ENCODE peak calls at places on chromosomes 1 and 21, in eight cellular contexts. V is cardiac fibroblast; G is A549; M is fibroblast of pulmonary artery; P is breast epithelium; C is cardiac muscle cell; B is CD8-positive, alpha-beta T cell; W is PC-3. T is an unnamed sample.

GRCh38 chr21:37564924-37565529 is 198.5 kb downstream of the DYRK1A start:
- DNase-seq in V (no peak), G (no peak), M (no peak), P (no peak), C (no peak), B (no peak), W (peak), T (no peak)

GRCh38 chr21:23861908-23862504 is 1745.3 kb downstream of the MRPL39 start:
- DNase-seq in V (no peak), G (no peak), M (no peak), P (no peak), C (no peak), B (no peak), W (no peak), T (no peak)

GRCh38 chr1:102897537-102897936 is 210.8 kb downstream of the COL11A1 start:
- DNase-seq in V (peak), G (no peak), M (peak), P (no peak), C (no peak), B (no peak), W (peak), T (no peak)

GRCh38 chr1:100100202-100100601 is 32.5 kb downstream of the SASS6 start:
- DNase-seq in V (peak), G (no peak), M (peak), P (no peak), C (no peak), B (no peak), W (no peak), T (no peak)

GRCh38 chr21:26795866-26796329 is 49.3 kb downstream of the ADAMTS1 start:
- DNase-seq in V (peak), G (peak), M (peak), P (no peak), C (no peak), B (no peak), W (peak), T (no peak)

GRCh38 chr1:206534552-206534951 is 27.2 kb downstream of the RASSF5 start:
- DNase-seq in V (no peak), G (no peak), M (no peak), P (no peak), C (no peak), B (no peak), W (no peak), T (no peak)

GRCh38 chr1:43881415-43881814 is 52.2 kb upstream of the ARTN start:
- DNase-seq in V (no peak), G (no peak), M (no peak), P (no peak), C (peak), B (no peak), W (no peak), T (no peak)

GRCh38 chr1:15347182-15347581 is 62.5 kb upstream of the EFHD2 start:
- DNase-seq in V (no peak), G (no peak), M (no peak), P (no peak), C (no peak), B (no peak), W (no peak), T (no peak)

GRCh38 chr1:74247881-74248528 is 12.8 kb downstream of the TNNI3K start:
- DNase-seq in V (no peak), G (no peak), M (no peak), P (no peak), C (no peak), B (no peak), W (no peak), T (no peak)

GRCh38 chr1:162302660-162303344 is 73.9 kb downstream of the SPATA46 start:
- DNase-seq in V (peak), G (no peak), M (peak), P (no peak), C (no peak), B (no peak), W (peak), T (no peak)

GRCh38 chr1:89708727-89709375 is 75.9 kb downstream of the LRRC8C start:
- DNase-seq in V (no peak), G (no peak), M (no peak), P (no peak), C (no peak), B (no peak), W (no peak), T (no peak)

GRCh38 chr21:44024257-44024656 is 12.1 kb downstream of the TRAPPC10 start:
- DNase-seq in V (no peak), G (no peak), M (no peak), P (no peak), C (no peak), B (no peak), W (no peak), T (no peak)

GRCh38 chr1:115082949-115083348 is 6.4 kb downstream of the TSPAN2 start:
- DNase-seq in V (no peak), G (no peak), M (no peak), P (no peak), C (no peak), B (no peak), W (no peak), T (no peak)

GRCh38 chr21:46492851-46493250 is 34.2 kb downstream of the DIP2A start:
- DNase-seq in V (no peak), G (no peak), M (no peak), P (no peak), C (no peak), B (no peak), W (no peak), T (no peak)

GRCh38 chr1:6445062-6445763 is 20.6 kb downstream of the ESPN start:
- DNase-seq in V (peak), G (no peak), M (peak), P (no peak), C (peak), B (no peak), W (peak), T (no peak)

GRCh38 chr1:89896105-89896942 is 75.5 kb downstream of the LRRC8D start:
- DNase-seq in V (no peak), G (no peak), M (no peak), P (no peak), C (no peak), B (no peak), W (no peak), T (no peak)

GRCh38 chr1:12179111-12179519 is 12.3 kb downstream of the TNFRSF1B start:
- DNase-seq in V (peak), G (no peak), M (peak), P (no peak), C (no peak), B (peak), W (no peak), T (no peak)

GRCh38 chr1:41495171-41495948 is 10.9 kb upstream of the EDN2 start:
- DNase-seq in V (peak), G (no peak), M (peak), P (no peak), C (peak), B (no peak), W (peak), T (no peak)

GRCh38 chr1:81582467-81582986 is 218.2 kb upstream of the ADGRL2 start:
- DNase-seq in V (no peak), G (no peak), M (peak), P (no peak), C (peak), B (no peak), W (no peak), T (no peak)

GRCh38 chr1:180720753-180721152 is 88.9 kb downstream of the XPR1 start:
- DNase-seq in V (no peak), G (no peak), M (no peak), P (no peak), C (no peak), B (no peak), W (peak), T (no peak)

GRCh38 chr1:4973341-4973740 is 318.9 kb downstream of the AJAP1 start:
- DNase-seq in V (no peak), G (no peak), M (no peak), P (no peak), C (no peak), B (peak), W (no peak), T (no peak)

GRCh38 chr1:202291001-202291400 is 50.7 kb downstream of the UBE2T start:
- DNase-seq in V (peak), G (no peak), M (peak), P (no peak), C (no peak), B (no peak), W (no peak), T (no peak)

GRCh38 chr1:206506405-206506802 is 927 bp upstream of the RASSF5 start:
- DNase-seq in V (no peak), G (no peak), M (no peak), P (no peak), C (no peak), B (no peak), W (no peak), T (no peak)

GRCh38 chr1:223264529-223264928 is 99.4 kb downstream of the SUSD4 start:
- DNase-seq in V (no peak), G (no peak), M (no peak), P (no peak), C (no peak), B (no peak), W (no peak), T (no peak)

GRCh38 chr1:157932082-157932481 is 61.4 kb upstream of the KIRREL1 start:
- DNase-seq in V (peak), G (no peak), M (peak), P (no peak), C (no peak), B (no peak), W (peak), T (no peak)

GRCh38 chr1:25905680-25906643 is at the start of gene STMN1:
- DNase-seq in V (peak), G (peak), M (peak), P (peak), C (peak), B (peak), W (peak), T (peak)

GRCh38 chr1:235105051-235106043 is 23.3 kb downstream of the TOMM20 start:
- DNase-seq in V (no peak), G (no peak), M (no peak), P (no peak), C (no peak), B (peak), W (no peak), T (no peak)

GRCh38 chr21:43203523-43204080 is 34.8 kb downstream of the CRYAA start:
- DNase-seq in V (no peak), G (no peak), M (no peak), P (no peak), C (no peak), B (peak), W (no peak), T (no peak)

GRCh38 chr1:96080925-96081324 is 640.7 kb upstream of the PTBP2 start:
- DNase-seq in V (peak), G (no peak), M (peak), P (no peak), C (no peak), B (no peak), W (peak), T (no peak)
- TF ChIP-seq CTCF in V (no peak), G (no peak), M (peak), P (no peak), C (peak), B (no peak), W (peak), T (no peak)

GRCh38 chr1:18292531-18292930 is 184.9 kb downstream of the IGSF21 start:
- DNase-seq in V (no peak), G (no peak), M (no peak), P (no peak), C (no peak), B (no peak), W (no peak), T (no peak)

GRCh38 chr1:18293291-18293690 is 185.7 kb downstream of the IGSF21 start:
- DNase-seq in V (no peak), G (no peak), M (no peak), P (no peak), C (no peak), B (no peak), W (no peak), T (no peak)

GRCh38 chr1:18290740-18291412 is 183.3 kb downstream of the IGSF21 start:
- DNase-seq in V (no peak), G (no peak), M (no peak), P (no peak), C (peak), B (no peak), W (no peak), T (no peak)

GRCh38 chr1:18288609-18289219 is 181.1 kb downstream of the IGSF21 start:
- DNase-seq in V (no peak), G (no peak), M (no peak), P (no peak), C (no peak), B (no peak), W (no peak), T (no peak)

GRCh38 chr1:18289597-18289996 is 182.0 kb downstream of the IGSF21 start:
- DNase-seq in V (no peak), G (no peak), M (no peak), P (no peak), C (no peak), B (no peak), W (no peak), T (no peak)
- TF ChIP-seq CTCF in V (no peak), G (no peak), M (no peak), P (no peak), C (no peak), B (no peak), W (peak), T (no peak)

GRCh38 chr1:200802865-200803512 is 64.3 kb downstream of the CAMSAP2 start:
- DNase-seq in V (peak), G (peak), M (peak), P (peak), C (peak), B (peak), W (peak), T (peak)
- TF ChIP-seq CTCF in V (peak), G (peak), M (peak), P (peak), C (peak), B (peak), W (peak), T (peak)

GRCh38 chr1:203776636-203777035 is 11.7 kb downstream of the LAX1 start:
- DNase-seq in V (no peak), G (no peak), M (no peak), P (no peak), C (peak), B (no peak), W (peak), T (no peak)
- TF ChIP-seq CTCF in V (no peak), G (peak), M (peak), P (no peak), C (no peak), B (no peak), W (peak), T (peak)

DNA sequence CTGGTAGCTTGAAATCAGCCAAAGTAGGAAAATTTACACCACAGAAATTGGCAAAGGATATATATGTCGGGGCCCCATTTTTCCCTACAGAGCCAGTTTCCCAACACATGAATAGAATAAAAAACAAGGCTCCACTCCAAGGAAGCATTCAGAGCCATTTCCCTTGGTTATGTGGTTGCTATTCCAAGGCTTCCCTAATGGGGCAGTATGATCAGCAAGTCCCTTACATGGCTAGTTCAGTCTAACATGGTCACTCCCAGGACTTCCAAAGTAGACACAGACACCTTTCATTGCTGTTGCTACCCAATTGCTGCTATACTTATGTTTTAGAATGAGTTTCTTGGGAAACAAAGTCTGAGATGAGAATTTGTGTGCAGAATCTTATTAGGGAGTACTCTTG is 93.1 kb downstream of the C21orf91 start:
- DNase-seq in V (no peak), G (no peak), M (peak), P (no peak), C (no peak), B (no peak), W (peak), T (no peak)
- TF ChIP-seq CTCF in V (peak), G (no peak), M (peak), P (no peak), C (no peak), B (no peak), W (peak), T (peak)

GRCh38 chr1:186983327-186983726 is 154.6 kb downstream of the PLA2G4A start:
- DNase-seq in V (peak), G (no peak), M (peak), P (no peak), C (peak), B (no peak), W (no peak), T (no peak)

GRCh38 chr1:186985889-186986491 is 157.2 kb downstream of the PLA2G4A start:
- DNase-seq in V (peak), G (peak), M (peak), P (no peak), C (peak), B (no peak), W (peak), T (peak)

GRCh38 chr1:186984959-186985358 is 156.2 kb downstream of the PLA2G4A start:
- DNase-seq in V (no peak), G (no peak), M (no peak), P (no peak), C (no peak), B (no peak), W (no peak), T (no peak)

GRCh38 chr1:186987065-186987464 is 158.3 kb downstream of the PLA2G4A start:
- DNase-seq in V (no peak), G (no peak), M (no peak), P (no peak), C (no peak), B (no peak), W (no peak), T (no peak)

DNA sequence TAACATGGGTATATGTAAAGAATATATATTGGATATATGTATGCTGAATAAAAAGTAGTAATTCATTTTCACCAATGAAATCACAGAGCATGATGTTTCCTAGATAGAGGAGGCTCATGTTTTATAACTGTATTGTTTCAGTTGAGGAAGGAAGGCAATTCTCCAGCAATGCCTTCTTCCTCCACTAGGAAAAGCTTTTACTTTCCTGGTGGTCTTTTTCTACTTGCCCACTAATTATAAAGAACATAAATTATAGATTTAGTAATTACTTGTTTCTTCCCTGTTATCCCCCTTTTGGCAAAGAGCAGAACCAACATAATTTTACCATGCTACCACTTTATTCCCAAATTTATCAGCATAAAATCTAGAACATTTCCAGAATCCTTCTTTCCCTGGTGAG is 159.0 kb downstream of the PLA2G4A start:
- DNase-seq in V (no peak), G (no peak), M (no peak), P (no peak), C (no peak), B (no peak), W (no peak), T (no peak)
- TF ChIP-seq CTCF in V (peak), G (no peak), M (peak), P (no peak), C (peak), B (no peak), W (peak), T (peak)

GRCh38 chr1:193184776-193185175 is 1.6 kb downstream of the B3GALT2 start:
- DNase-seq in V (no peak), G (no peak), M (no peak), P (no peak), C (no peak), B (no peak), W (no peak), T (no peak)
- TF ChIP-seq CTCF in V (no peak), G (no peak), M (no peak), P (no peak), C (no peak), B (no peak), W (no peak), T (no peak)

T was measured in neural crest cell.